ENCODE peak calls at places on chromosomes 7 and 10, in ten cellular contexts. One of them, this sample, is unnamed.
A peak's percentile ranks its signal among the peaks of the same experiment; 100 is the strongest.

GRCh38 chr7:33831389-33832118 is 73.8 kb upstream of the BMPER start:
- DNase-seq in lower lobe of right lung: no peak
- DNase-seq in pancreas: no peak
- DNase-seq in CD8-positive, alpha-beta T cell: no peak
- DNase-seq in cardiac muscle cell: no peak
- DNase-seq in GM23248: peak; percentile 84
- DNase-seq in SK-N-SH: no peak
- DNase-seq in neuronal stem cell: no peak
- DNase-seq in mucosa of descending colon: no peak
- DNase-seq in breast epithelium: peak; percentile 74
- DNase-seq in this sample: no peak

GRCh38 chr10:31928531-31929259 is at the start of gene ARHGAP12:
- DNase-seq in lower lobe of right lung: peak; percentile 93
- DNase-seq in pancreas: peak; percentile 93
- DNase-seq in CD8-positive, alpha-beta T cell: peak; percentile 84
- DNase-seq in cardiac muscle cell: peak; percentile 91
- DNase-seq in GM23248: peak; percentile 95
- DNase-seq in SK-N-SH: peak; percentile 96
- DNase-seq in neuronal stem cell: peak; percentile 88
- DNase-seq in mucosa of descending colon: peak; percentile 96
- DNase-seq in breast epithelium: peak; percentile 92
- DNase-seq in this sample: peak; percentile 84

GRCh38 chr7:78377532-78377931 is 579.0 kb downstream of the PHTF2 start:
- DNase-seq in lower lobe of right lung: no peak
- DNase-seq in pancreas: no peak
- DNase-seq in CD8-positive, alpha-beta T cell: no peak
- DNase-seq in cardiac muscle cell: no peak
- DNase-seq in GM23248: no peak
- DNase-seq in SK-N-SH: no peak
- DNase-seq in neuronal stem cell: no peak
- DNase-seq in mucosa of descending colon: no peak
- DNase-seq in breast epithelium: no peak
- DNase-seq in this sample: no peak

GRCh38 chr10:49157229-49157628 is 23.4 kb upstream of the FAM170B start:
- DNase-seq in lower lobe of right lung: no peak
- DNase-seq in pancreas: no peak
- DNase-seq in CD8-positive, alpha-beta T cell: no peak
- DNase-seq in cardiac muscle cell: no peak
- DNase-seq in GM23248: no peak
- DNase-seq in SK-N-SH: no peak
- DNase-seq in neuronal stem cell: no peak
- DNase-seq in mucosa of descending colon: no peak
- DNase-seq in breast epithelium: no peak
- DNase-seq in this sample: no peak

GRCh38 chr10:63553031-63553430 is 31.8 kb downstream of the REEP3 start:
- DNase-seq in lower lobe of right lung: no peak
- DNase-seq in pancreas: no peak
- DNase-seq in CD8-positive, alpha-beta T cell: no peak
- DNase-seq in cardiac muscle cell: no peak
- DNase-seq in GM23248: peak; percentile 88
- DNase-seq in SK-N-SH: no peak
- DNase-seq in neuronal stem cell: no peak
- DNase-seq in mucosa of descending colon: no peak
- DNase-seq in breast epithelium: no peak
- DNase-seq in this sample: no peak

GRCh38 chr7:106755641-106756040 is 94.7 kb upstream of the CCDC71L start:
- DNase-seq in lower lobe of right lung: no peak
- DNase-seq in pancreas: no peak
- DNase-seq in CD8-positive, alpha-beta T cell: no peak
- DNase-seq in cardiac muscle cell: no peak
- DNase-seq in GM23248: no peak
- DNase-seq in SK-N-SH: no peak
- DNase-seq in neuronal stem cell: no peak
- DNase-seq in mucosa of descending colon: no peak
- DNase-seq in breast epithelium: no peak
- DNase-seq in this sample: no peak

GRCh38 chr7:95491634-95492314 is 6.0 kb downstream of the ASB4 start:
- DNase-seq in lower lobe of right lung: no peak
- DNase-seq in pancreas: no peak
- DNase-seq in CD8-positive, alpha-beta T cell: no peak
- DNase-seq in cardiac muscle cell: no peak
- DNase-seq in GM23248: no peak
- DNase-seq in SK-N-SH: no peak
- DNase-seq in neuronal stem cell: no peak
- DNase-seq in mucosa of descending colon: peak; percentile 10
- DNase-seq in breast epithelium: no peak
- DNase-seq in this sample: no peak

GRCh38 chr10:94016727-94017714 is 23.3 kb downstream of the PLCE1 start:
- DNase-seq in lower lobe of right lung: no peak
- DNase-seq in pancreas: no peak
- DNase-seq in CD8-positive, alpha-beta T cell: no peak
- DNase-seq in cardiac muscle cell: no peak
- DNase-seq in GM23248: peak; percentile 60
- DNase-seq in SK-N-SH: no peak
- DNase-seq in neuronal stem cell: no peak
- DNase-seq in mucosa of descending colon: no peak
- DNase-seq in breast epithelium: no peak
- DNase-seq in this sample: no peak

GRCh38 chr10:75396861-75397570 is 4.5 kb downstream of the ZNF503 start:
- DNase-seq in lower lobe of right lung: peak; percentile 55
- DNase-seq in pancreas: peak; percentile 70
- DNase-seq in CD8-positive, alpha-beta T cell: no peak
- DNase-seq in cardiac muscle cell: peak; percentile 59
- DNase-seq in GM23248: peak; percentile 58
- DNase-seq in SK-N-SH: no peak
- DNase-seq in neuronal stem cell: peak; percentile 38
- DNase-seq in mucosa of descending colon: no peak
- DNase-seq in breast epithelium: no peak
- DNase-seq in this sample: no peak

GRCh38 chr7:116971869-116972268 is 18.6 kb downstream of the ST7 start:
- DNase-seq in lower lobe of right lung: no peak
- DNase-seq in pancreas: no peak
- DNase-seq in CD8-positive, alpha-beta T cell: no peak
- DNase-seq in cardiac muscle cell: no peak
- DNase-seq in GM23248: no peak
- DNase-seq in SK-N-SH: no peak
- DNase-seq in neuronal stem cell: no peak
- DNase-seq in mucosa of descending colon: no peak
- DNase-seq in breast epithelium: no peak
- DNase-seq in this sample: no peak

GRCh38 chr7:44767912-44768662 is 19.4 kb downstream of the ZMIZ2 start:
- DNase-seq in lower lobe of right lung: no peak
- DNase-seq in pancreas: peak; percentile 88
- DNase-seq in CD8-positive, alpha-beta T cell: peak; percentile 40
- DNase-seq in cardiac muscle cell: no peak
- DNase-seq in GM23248: peak; percentile 46
- DNase-seq in SK-N-SH: peak; percentile 51
- DNase-seq in neuronal stem cell: no peak
- DNase-seq in mucosa of descending colon: peak; percentile 87
- DNase-seq in breast epithelium: peak; percentile 60
- DNase-seq in this sample: no peak

GRCh38 chr10:79898597-79899325 is 50.1 kb downstream of the SFTPD start:
- DNase-seq in lower lobe of right lung: no peak
- DNase-seq in pancreas: no peak
- DNase-seq in CD8-positive, alpha-beta T cell: no peak
- DNase-seq in cardiac muscle cell: no peak
- DNase-seq in GM23248: peak; percentile 12
- DNase-seq in SK-N-SH: no peak
- DNase-seq in neuronal stem cell: no peak
- DNase-seq in mucosa of descending colon: no peak
- DNase-seq in breast epithelium: no peak
- DNase-seq in this sample: no peak

DNA sequence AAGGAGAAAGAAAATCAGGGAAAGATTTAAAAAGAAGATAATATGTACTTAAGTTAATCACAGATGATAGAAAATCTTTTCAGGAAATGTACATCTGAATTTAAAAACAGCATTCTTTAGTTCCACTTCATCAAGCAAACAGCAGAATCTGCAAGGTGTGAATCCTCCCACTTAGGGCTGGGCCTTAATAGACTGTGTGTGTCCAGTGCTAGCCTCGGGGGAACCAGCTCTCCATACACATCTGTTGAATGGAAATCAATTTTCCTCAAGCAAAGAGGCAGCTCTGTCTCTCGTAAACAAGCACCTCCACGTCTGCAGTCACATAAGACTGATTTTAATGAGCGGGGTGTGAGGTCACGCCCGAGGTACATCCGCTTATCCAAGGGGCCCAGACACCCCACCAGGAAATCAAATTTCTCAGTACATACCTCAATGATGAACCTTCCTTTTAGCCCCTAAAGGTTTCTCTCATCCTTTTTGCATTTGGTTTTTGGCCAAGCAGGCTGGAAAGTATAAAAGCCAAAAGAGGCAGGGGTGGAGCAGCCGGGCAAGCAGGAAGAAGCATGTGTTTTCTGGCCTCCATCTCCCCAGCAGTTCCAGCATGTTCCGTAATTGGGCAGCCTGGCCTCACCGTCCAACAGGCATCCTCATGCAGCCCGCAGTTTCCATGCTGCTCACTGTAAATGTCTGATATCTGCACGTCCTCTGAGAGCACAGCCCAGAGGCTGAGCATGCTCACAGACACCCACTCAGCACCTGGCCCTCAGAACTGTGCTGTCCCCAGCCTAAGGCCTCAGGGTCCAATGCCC is 131.3 kb downstream of the GLI3 start:
- DNase-seq in lower lobe of right lung: no peak
- DNase-seq in pancreas: no peak
- DNase-seq in CD8-positive, alpha-beta T cell: no peak
- DNase-seq in cardiac muscle cell: no peak
- DNase-seq in GM23248: no peak
- DNase-seq in SK-N-SH: no peak
- DNase-seq in neuronal stem cell: no peak
- DNase-seq in mucosa of descending colon: no peak
- DNase-seq in breast epithelium: no peak
- DNase-seq in this sample: no peak
- H3K9me3 ChIP-seq in lower lobe of right lung: no peaks in the 10 kb centered on the region
- H3K9me3 ChIP-seq in pancreas: no peaks in the 10 kb centered on the region
- H3K9me3 ChIP-seq in CD8-positive, alpha-beta T cell: no peaks in the 10 kb centered on the region
- H3K9me3 ChIP-seq in cardiac muscle cell: no peaks in the 10 kb centered on the region
- H3K9me3 ChIP-seq in GM23248: no peaks in the 10 kb centered on the region
- H3K9me3 ChIP-seq in SK-N-SH: no peaks in the 10 kb centered on the region
- H3K9me3 ChIP-seq in neuronal stem cell: no peaks in the 10 kb centered on the region
- H3K9me3 ChIP-seq in mucosa of descending colon: no peaks in the 10 kb centered on the region
- H3K9me3 ChIP-seq in breast epithelium: no peaks in the 10 kb centered on the region
- H3K9me3 ChIP-seq in this sample: no peaks in the 10 kb centered on the region

DNA sequence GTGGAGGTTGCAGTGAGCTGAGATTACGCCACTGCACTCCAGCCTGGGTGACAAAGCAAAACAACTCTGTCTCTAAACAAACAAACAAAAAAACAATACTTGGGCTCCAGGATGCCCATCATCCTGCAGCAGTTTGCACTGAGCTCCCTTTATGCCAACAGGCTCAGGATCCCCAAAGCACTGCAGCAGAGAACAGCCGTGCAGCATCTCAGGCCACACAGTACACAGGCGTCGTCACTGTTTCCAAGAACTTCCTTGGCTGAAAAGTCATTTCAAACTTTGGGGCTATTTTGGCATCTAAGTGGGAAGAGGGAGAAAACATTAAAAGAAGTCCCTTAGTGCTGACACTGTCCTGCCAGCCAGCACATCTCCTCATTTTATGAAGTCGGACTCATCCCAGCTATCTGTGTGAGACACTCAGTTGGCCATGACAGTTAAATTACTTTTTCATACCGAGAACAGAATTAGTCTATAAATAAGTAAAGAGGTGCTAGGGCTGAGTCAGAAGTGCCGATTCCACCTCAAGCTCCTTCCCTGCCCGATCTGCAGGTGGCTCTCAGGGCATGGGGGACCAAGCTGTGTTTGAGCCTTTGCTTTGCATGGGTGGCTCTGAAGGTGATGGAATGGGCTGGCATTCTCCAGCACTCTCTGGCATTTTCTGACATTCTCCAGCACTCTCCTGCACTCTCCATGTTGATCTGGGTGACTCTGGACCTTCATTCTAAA is 68.5 kb downstream of the PTPRN2 start:
- DNase-seq in lower lobe of right lung: no peak
- DNase-seq in pancreas: no peak
- DNase-seq in CD8-positive, alpha-beta T cell: no peak
- DNase-seq in cardiac muscle cell: no peak
- DNase-seq in GM23248: no peak
- DNase-seq in SK-N-SH: no peak
- DNase-seq in neuronal stem cell: no peak
- DNase-seq in mucosa of descending colon: no peak
- DNase-seq in breast epithelium: no peak
- DNase-seq in this sample: no peak
- H3K9me3 ChIP-seq in lower lobe of right lung: no peaks in the 10 kb centered on the region
- H3K9me3 ChIP-seq in pancreas: no peaks in the 10 kb centered on the region
- H3K9me3 ChIP-seq in CD8-positive, alpha-beta T cell: no peaks in the 10 kb centered on the region
- H3K9me3 ChIP-seq in cardiac muscle cell: no peaks in the 10 kb centered on the region
- H3K9me3 ChIP-seq in GM23248: no peaks in the 10 kb centered on the region
- H3K9me3 ChIP-seq in SK-N-SH: peaks cover 9% of the 10 kb centered on the region
- H3K9me3 ChIP-seq in neuronal stem cell: peaks cover 10% of the 10 kb centered on the region
- H3K9me3 ChIP-seq in mucosa of descending colon: no peaks in the 10 kb centered on the region
- H3K9me3 ChIP-seq in breast epithelium: no peaks in the 10 kb centered on the region
- H3K9me3 ChIP-seq in this sample: no peaks in the 10 kb centered on the region

GRCh38 chr7:98617960-98618418 is 904 bp downstream of the NPTX2 start:
- DNase-seq in lower lobe of right lung: no peak
- DNase-seq in pancreas: no peak
- DNase-seq in CD8-positive, alpha-beta T cell: no peak
- DNase-seq in cardiac muscle cell: no peak
- DNase-seq in GM23248: peak; percentile 10
- DNase-seq in SK-N-SH: peak; percentile 73
- DNase-seq in neuronal stem cell: no peak
- DNase-seq in mucosa of descending colon: no peak
- DNase-seq in breast epithelium: no peak
- DNase-seq in this sample: no peak
- H3K9me3 ChIP-seq in lower lobe of right lung: no peaks in the 10 kb centered on the region
- H3K9me3 ChIP-seq in pancreas: no peaks in the 10 kb centered on the region
- H3K9me3 ChIP-seq in CD8-positive, alpha-beta T cell: no peaks in the 10 kb centered on the region
- H3K9me3 ChIP-seq in cardiac muscle cell: no peaks in the 10 kb centered on the region
- H3K9me3 ChIP-seq in GM23248: no peaks in the 10 kb centered on the region
- H3K9me3 ChIP-seq in SK-N-SH: no peaks in the 10 kb centered on the region
- H3K9me3 ChIP-seq in neuronal stem cell: no peaks in the 10 kb centered on the region
- H3K9me3 ChIP-seq in mucosa of descending colon: no peaks in the 10 kb centered on the region
- H3K9me3 ChIP-seq in breast epithelium: no peaks in the 10 kb centered on the region
- H3K9me3 ChIP-seq in this sample: no peaks in the 10 kb centered on the region

DNA sequence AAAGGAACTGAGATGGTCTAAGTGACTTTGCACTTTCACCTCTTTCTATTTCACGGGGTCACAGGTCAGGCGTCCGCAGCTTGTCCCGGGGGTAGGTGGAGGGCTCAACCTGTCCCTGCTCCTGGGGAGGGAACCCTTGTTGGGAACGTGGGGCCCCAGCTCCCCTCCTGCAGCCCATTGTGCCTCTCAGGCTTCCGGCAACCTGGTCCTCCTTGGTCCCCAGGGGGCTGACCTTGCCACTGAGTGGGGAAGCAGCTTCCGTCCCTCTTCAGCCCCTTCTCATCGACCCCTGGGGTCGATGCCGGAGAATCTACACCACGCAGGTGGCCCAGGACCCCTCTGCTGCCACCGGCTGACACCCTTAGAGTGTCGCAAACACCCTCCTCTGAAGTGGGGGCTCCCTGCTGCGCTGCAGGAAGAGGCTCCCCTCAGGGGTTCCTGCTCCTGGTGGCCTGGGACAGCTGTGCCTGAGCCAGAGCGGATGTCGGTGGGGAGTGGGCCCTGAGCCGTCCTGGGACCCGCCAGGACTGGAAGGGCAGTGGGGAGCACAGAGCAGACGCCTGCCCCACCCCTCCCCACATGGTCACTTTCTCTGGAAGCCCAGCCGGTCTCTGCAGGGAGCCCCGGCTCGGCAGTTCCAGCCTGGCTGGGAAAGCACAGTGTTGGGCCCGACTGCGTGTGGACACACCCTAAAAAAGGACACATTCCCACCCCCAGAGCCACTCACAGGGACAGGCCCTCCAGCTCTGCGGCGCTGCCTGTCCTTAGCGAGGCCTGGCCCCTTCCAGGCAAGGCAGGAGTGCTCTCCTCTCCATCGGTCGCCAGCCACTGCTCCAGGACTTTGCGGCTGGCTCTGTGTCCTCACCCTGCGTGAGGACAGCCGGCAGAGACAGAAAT is 357.5 kb upstream of the SHH start:
- DNase-seq in lower lobe of right lung: no peak
- DNase-seq in pancreas: no peak
- DNase-seq in CD8-positive, alpha-beta T cell: no peak
- DNase-seq in cardiac muscle cell: no peak
- DNase-seq in GM23248: no peak
- DNase-seq in SK-N-SH: no peak
- DNase-seq in neuronal stem cell: no peak
- DNase-seq in mucosa of descending colon: no peak
- DNase-seq in breast epithelium: no peak
- DNase-seq in this sample: no peak
- H3K9me3 ChIP-seq in lower lobe of right lung: no peaks in the 10 kb centered on the region
- H3K9me3 ChIP-seq in pancreas: no peaks in the 10 kb centered on the region
- H3K9me3 ChIP-seq in CD8-positive, alpha-beta T cell: no peaks in the 10 kb centered on the region
- H3K9me3 ChIP-seq in cardiac muscle cell: no peaks in the 10 kb centered on the region
- H3K9me3 ChIP-seq in GM23248: no peaks in the 10 kb centered on the region
- H3K9me3 ChIP-seq in SK-N-SH: no peaks in the 10 kb centered on the region
- H3K9me3 ChIP-seq in neuronal stem cell: peaks cover 1% of the 10 kb centered on the region
- H3K9me3 ChIP-seq in mucosa of descending colon: no peaks in the 10 kb centered on the region
- H3K9me3 ChIP-seq in breast epithelium: no peaks in the 10 kb centered on the region
- H3K9me3 ChIP-seq in this sample: no peaks in the 10 kb centered on the region

This sample was measured in T-helper 17 cell.